ENCODE peak calls at places on chromosomes 6 and 20, in four cellular contexts. One of them, this sample, is unnamed.

GRCh38 chr20:43838703-43839060 is 76.0 kb upstream of the TOX2 start:
- DNase-seq in A549: no peak
- DNase-seq in K562: no peak
- DNase-seq in IMR-90: no peak
- DNase-seq in this sample: no peak

GRCh38 chr20:19074828-19075516 is 137.5 kb upstream of the SLC24A3 start:
- DNase-seq in A549: no peak
- DNase-seq in K562: no peak
- DNase-seq in IMR-90: no peak
- DNase-seq in this sample: peak

GRCh38 chr6:41443616-41444525 is 102.3 kb upstream of the FOXP4 start:
- DNase-seq in IMR-90: no peak
- DNase-seq in A549: no peak
- DNase-seq in K562: no peak
- DNase-seq in this sample: no peak

GRCh38 chr6:155108070-155108815 is 113.1 kb downstream of the TIAM2 start:
- DNase-seq in A549: no peak
- DNase-seq in IMR-90: peak
- DNase-seq in K562: no peak
- DNase-seq in this sample: no peak

GRCh38 chr20:46073024-46073423 is 16.7 kb downstream of the NCOA5 start:
- DNase-seq in IMR-90: no peak
- DNase-seq in K562: no peak
- DNase-seq in A549: no peak
- DNase-seq in this sample: no peak

GRCh38 chr6:5125152-5126006 is 40.2 kb downstream of the PPP1R3G start:
- DNase-seq in IMR-90: peak
- DNase-seq in K562: peak
- DNase-seq in A549: no peak
- DNase-seq in this sample: no peak

GRCh38 chr6:90816764-90817163 is 229.9 kb upstream of the MAP3K7 start:
- DNase-seq in K562: no peak
- DNase-seq in IMR-90: no peak
- DNase-seq in A549: no peak
- DNase-seq in this sample: no peak

GRCh38 chr6:147297124-147297523 is 92.9 kb downstream of the STXBP5 start:
- DNase-seq in A549: no peak
- DNase-seq in K562: no peak
- DNase-seq in IMR-90: no peak
- DNase-seq in this sample: no peak

GRCh38 chr6:169787797-169788196 is 36.4 kb downstream of the ERMARD start:
- DNase-seq in K562: no peak
- DNase-seq in A549: no peak
- DNase-seq in IMR-90: no peak
- DNase-seq in this sample: no peak

GRCh38 chr6:138289739-138290138 is 71.4 kb upstream of the PBOV1 start:
- DNase-seq in K562: no peak
- DNase-seq in A549: peak
- DNase-seq in IMR-90: no peak
- DNase-seq in this sample: no peak

GRCh38 chr6:139323511-139324445 is 32.0 kb upstream of the TXLNB start:
- DNase-seq in IMR-90: peak
- DNase-seq in A549: no peak
- DNase-seq in K562: no peak
- DNase-seq in this sample: no peak

GRCh38 chr6:158662607-158663464 is 13.0 kb downstream of the SYTL3 start:
- DNase-seq in A549: no peak
- DNase-seq in IMR-90: peak
- DNase-seq in K562: no peak
- DNase-seq in this sample: no peak

GRCh38 chr6:15331143-15331542 is 85.3 kb downstream of the JARID2 start:
- DNase-seq in IMR-90: no peak
- DNase-seq in A549: no peak
- DNase-seq in K562: no peak
- DNase-seq in this sample: no peak

GRCh38 chr20:20454850-20455627 is 87.1 kb downstream of the INSM1 start:
- DNase-seq in K562: no peak
- DNase-seq in A549: no peak
- DNase-seq in IMR-90: no peak
- DNase-seq in this sample: no peak

GRCh38 chr6:33312361-33313104 is 1.3 kb downstream of the TAPBP start:
- DNase-seq in IMR-90: peak
- DNase-seq in A549: peak
- DNase-seq in K562: peak
- DNase-seq in this sample: no peak

GRCh38 chr6:99602519-99603420 is 3.9 kb upstream of the PRDM13 start:
- DNase-seq in K562: no peak
- DNase-seq in A549: no peak
- DNase-seq in IMR-90: no peak
- DNase-seq in this sample: no peak
- TF ChIP-seq ELK1 in K562: no peak
- TF ChIP-seq ELK1 in A549: no peak
- TF ChIP-seq ELK1 in IMR-90: no peak
- TF ChIP-seq ELK1 in this sample: no peak

GRCh38 chr20:62186887-62187866 is 4.3 kb downstream of the MTG2 start:
- DNase-seq in A549: no peak
- DNase-seq in IMR-90: peak
- DNase-seq in K562: no peak
- DNase-seq in this sample: no peak
- TF ChIP-seq ELK1 in A549: no peak
- TF ChIP-seq ELK1 in IMR-90: no peak
- TF ChIP-seq ELK1 in K562: no peak
- TF ChIP-seq ELK1 in this sample: no peak

GRCh38 chr6:24009319-24009718 is 116.7 kb upstream of the NRSN1 start:
- DNase-seq in IMR-90: no peak
- DNase-seq in K562: no peak
- DNase-seq in A549: no peak
- DNase-seq in this sample: no peak
- TF ChIP-seq ELK1 in IMR-90: no peak
- TF ChIP-seq ELK1 in K562: no peak
- TF ChIP-seq ELK1 in A549: no peak
- TF ChIP-seq ELK1 in this sample: no peak

DNA sequence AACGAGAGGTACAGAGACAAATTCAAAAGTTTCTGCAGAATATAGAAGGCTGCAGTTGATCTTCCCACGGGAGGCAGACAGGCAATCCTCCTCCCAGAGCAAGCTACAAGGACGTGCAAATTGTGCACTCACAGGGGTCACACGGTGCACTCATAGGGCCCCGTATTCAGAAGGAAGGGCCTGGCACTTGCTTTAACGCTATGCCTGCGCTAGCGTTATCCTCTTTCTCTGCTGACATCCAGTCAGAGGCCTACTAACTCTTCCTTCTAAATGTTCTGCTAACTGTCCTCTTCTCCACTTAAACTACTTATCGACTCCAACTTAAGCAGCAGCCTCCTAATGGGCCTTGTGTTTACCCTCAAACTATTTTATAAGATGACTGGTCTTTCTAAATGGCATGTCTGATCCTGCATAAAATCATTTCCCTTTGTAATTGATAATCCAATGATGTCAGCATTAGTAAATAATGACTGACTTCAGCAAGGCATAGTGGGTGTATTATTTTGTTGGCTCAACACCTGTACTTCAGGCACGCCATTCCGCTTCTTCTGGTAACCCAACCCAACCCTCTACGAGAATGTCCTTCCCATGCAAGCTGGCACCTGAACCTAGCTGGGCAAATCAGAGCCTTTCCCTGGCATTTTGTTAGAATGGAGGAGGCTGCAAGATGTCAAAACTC is 2.2 kb downstream of the IFNGR1 start:
- DNase-seq in IMR-90: no peak
- DNase-seq in K562: no peak
- DNase-seq in A549: no peak
- DNase-seq in this sample: no peak
- TF ChIP-seq ELK1 in IMR-90: no peak
- TF ChIP-seq ELK1 in K562: no peak
- TF ChIP-seq ELK1 in A549: no peak
- TF ChIP-seq ELK1 in this sample: no peak